ENCODE peak calls at places on chromosomes 13 and 19, in five cellular contexts. One of them, this sample, is unnamed.
A peak's percentile ranks its signal among the peaks of the same experiment; 100 is the strongest.

GRCh38 chr19:40613669-40614594 is 12.8 kb downstream of the LTBP4 start:
- DNase-seq in mesenchymal stem cell: peak; percentile 95
- DNase-seq in mesendoderm: peak; percentile 96
- DNase-seq in neuronal stem cell: no peak
- DNase-seq in IMR-90: peak; percentile 72
- DNase-seq in this sample: peak; percentile 92

GRCh38 chr13:39803851-39804250 is 148.4 kb downstream of the COG6 start:
- DNase-seq in mesenchymal stem cell: no peak
- DNase-seq in mesendoderm: no peak
- DNase-seq in neuronal stem cell: no peak
- DNase-seq in IMR-90: no peak
- DNase-seq in this sample: no peak

GRCh38 chr13:30806784-30807183 is 71.4 kb downstream of the ALOX5AP start:
- DNase-seq in mesenchymal stem cell: peak; percentile 84
- DNase-seq in mesendoderm: no peak
- DNase-seq in neuronal stem cell: no peak
- DNase-seq in IMR-90: peak; percentile 88
- DNase-seq in this sample: no peak

GRCh38 chr13:78623132-78623531 is 19.8 kb upstream of the POU4F1 start:
- DNase-seq in mesenchymal stem cell: no peak
- DNase-seq in mesendoderm: no peak
- DNase-seq in neuronal stem cell: no peak
- DNase-seq in IMR-90: no peak
- DNase-seq in this sample: no peak

GRCh38 chr19:52664461-52664860 is 26.3 kb upstream of the ZNF83 start:
- DNase-seq in mesenchymal stem cell: no peak
- DNase-seq in mesendoderm: no peak
- DNase-seq in neuronal stem cell: peak; percentile 20
- DNase-seq in IMR-90: no peak
- DNase-seq in this sample: peak; percentile 73

GRCh38 chr13:110415669-110416068 is 108.6 kb downstream of the COL4A2 start:
- DNase-seq in mesenchymal stem cell: peak; percentile 49
- DNase-seq in mesendoderm: peak; percentile 88
- DNase-seq in neuronal stem cell: no peak
- DNase-seq in IMR-90: peak; percentile 24
- DNase-seq in this sample: peak; percentile 61

GRCh38 chr13:35891973-35892441 is 239.2 kb downstream of the DCLK1 start:
- DNase-seq in mesenchymal stem cell: no peak
- DNase-seq in mesendoderm: no peak
- DNase-seq in neuronal stem cell: no peak
- DNase-seq in IMR-90: peak; percentile 40
- DNase-seq in this sample: no peak

GRCh38 chr13:102620512-102620911 is 23.7 kb downstream of the TPP2 start:
- DNase-seq in mesenchymal stem cell: no peak
- DNase-seq in mesendoderm: no peak
- DNase-seq in neuronal stem cell: no peak
- DNase-seq in IMR-90: no peak
- DNase-seq in this sample: no peak

GRCh38 chr13:110396913-110397379 is 89.9 kb downstream of the COL4A2 start:
- DNase-seq in mesenchymal stem cell: peak; percentile 100
- DNase-seq in mesendoderm: no peak
- DNase-seq in neuronal stem cell: no peak
- DNase-seq in IMR-90: peak; percentile 100
- DNase-seq in this sample: no peak

GRCh38 chr19:3441089-3441985 is 39.0 kb downstream of the SMIM24 start:
- DNase-seq in mesenchymal stem cell: no peak
- DNase-seq in mesendoderm: peak; percentile 73
- DNase-seq in neuronal stem cell: no peak
- DNase-seq in IMR-90: no peak
- DNase-seq in this sample: no peak

GRCh38 chr19:11141937-11142527 is 13.6 kb downstream of the SPC24 start:
- DNase-seq in mesenchymal stem cell: peak; percentile 10
- DNase-seq in mesendoderm: peak; percentile 55
- DNase-seq in neuronal stem cell: no peak
- DNase-seq in IMR-90: no peak
- DNase-seq in this sample: peak; percentile 57

GRCh38 chr13:74866151-74866550 is 615.8 kb downstream of the TBC1D4 start:
- DNase-seq in mesenchymal stem cell: no peak
- DNase-seq in mesendoderm: no peak
- DNase-seq in neuronal stem cell: no peak
- DNase-seq in IMR-90: no peak
- DNase-seq in this sample: no peak

DNA sequence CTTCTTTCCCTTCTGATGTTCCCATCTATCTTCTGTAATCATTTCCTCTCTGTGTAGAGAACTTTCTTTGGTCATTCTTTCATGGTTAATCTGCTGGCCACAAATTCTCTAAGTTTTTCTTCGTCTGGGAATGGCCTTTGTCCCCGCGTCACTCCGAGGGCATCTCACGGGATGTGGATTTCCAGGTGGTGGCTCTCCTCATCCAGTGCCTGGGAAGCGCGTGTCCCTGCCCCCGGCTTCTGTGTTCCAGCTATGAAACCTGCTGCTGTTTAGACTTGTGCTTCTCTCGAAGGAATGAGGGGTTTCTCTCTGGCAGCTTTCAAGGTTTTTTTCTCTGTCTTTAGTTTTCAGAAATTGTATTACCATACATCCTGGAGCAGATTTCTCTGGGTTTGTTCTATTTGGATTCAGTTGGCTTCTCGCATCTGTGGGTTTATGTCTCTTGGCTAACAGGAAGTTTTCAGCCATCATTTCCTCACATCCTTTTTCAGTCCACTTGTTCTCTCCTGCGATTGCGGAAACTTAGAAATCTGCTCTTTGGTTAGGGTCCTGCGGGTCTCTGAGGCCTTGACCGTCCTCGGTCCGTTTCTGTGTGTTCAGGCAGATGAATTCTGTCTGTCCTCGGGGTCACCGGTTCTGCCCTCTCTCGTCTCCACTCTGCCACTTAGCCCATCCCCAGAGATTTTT is 36.9 kb upstream of the DCUN1D2 start:
- DNase-seq in mesenchymal stem cell: no peak
- DNase-seq in mesendoderm: no peak
- DNase-seq in neuronal stem cell: no peak
- DNase-seq in IMR-90: no peak
- DNase-seq in this sample: peak; percentile 19
- H2BK5ac ChIP-seq in mesenchymal stem cell: no peak overlapping the region
- H2BK5ac ChIP-seq in mesendoderm: no peak overlapping the region
- H2BK5ac ChIP-seq in neuronal stem cell: no peak overlapping the region
- H2BK5ac ChIP-seq in IMR-90: no peak overlapping the region
- H2BK5ac ChIP-seq in this sample: no peak overlapping the region

GRCh38 chr19:30266687-30267086 is 105.5 kb upstream of the ZNF536 start:
- DNase-seq in mesenchymal stem cell: no peak
- DNase-seq in mesendoderm: no peak
- DNase-seq in neuronal stem cell: no peak
- DNase-seq in IMR-90: no peak
- DNase-seq in this sample: no peak

GRCh38 chr19:30268601-30269000 is 103.6 kb upstream of the ZNF536 start:
- DNase-seq in mesenchymal stem cell: no peak
- DNase-seq in mesendoderm: no peak
- DNase-seq in neuronal stem cell: no peak
- DNase-seq in IMR-90: no peak
- DNase-seq in this sample: no peak

GRCh38 chr19:30269638-30270037 is 102.5 kb upstream of the ZNF536 start:
- DNase-seq in mesenchymal stem cell: no peak
- DNase-seq in mesendoderm: no peak
- DNase-seq in neuronal stem cell: no peak
- DNase-seq in IMR-90: no peak
- DNase-seq in this sample: no peak

GRCh38 chr19:30263719-30264440 is 108.3 kb upstream of the ZNF536 start:
- DNase-seq in mesenchymal stem cell: no peak
- DNase-seq in mesendoderm: peak; percentile 47
- DNase-seq in neuronal stem cell: no peak
- DNase-seq in IMR-90: no peak
- DNase-seq in this sample: no peak

DNA sequence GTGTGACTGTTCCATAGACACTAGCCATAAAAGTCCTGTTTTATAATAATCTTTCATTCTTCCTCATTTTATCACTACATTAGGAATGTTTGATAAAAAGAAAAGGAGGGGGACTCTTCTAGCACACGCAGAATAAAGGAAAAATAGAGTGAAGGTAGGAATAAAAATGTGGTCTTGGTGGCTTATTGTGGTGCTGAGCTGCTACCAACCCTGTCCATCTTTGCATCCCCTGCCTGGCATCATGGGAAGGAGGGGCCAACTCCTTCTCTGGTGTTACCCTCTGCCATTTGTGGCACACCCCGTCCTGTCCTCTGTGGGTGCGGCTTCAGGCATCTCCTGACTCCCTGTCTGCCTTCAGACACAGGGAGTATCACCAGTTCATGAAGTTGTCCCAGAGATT is 104.9 kb upstream of the ZNF536 start:
- DNase-seq in mesenchymal stem cell: no peak
- DNase-seq in mesendoderm: no peak
- DNase-seq in neuronal stem cell: no peak
- DNase-seq in IMR-90: no peak
- DNase-seq in this sample: no peak
- H2BK5ac ChIP-seq in mesenchymal stem cell: no peak overlapping the region
- H2BK5ac ChIP-seq in mesendoderm: no peak overlapping the region
- H2BK5ac ChIP-seq in neuronal stem cell: no peak overlapping the region
- H2BK5ac ChIP-seq in IMR-90: no peak overlapping the region
- H2BK5ac ChIP-seq in this sample: no peak overlapping the region

GRCh38 chr19:49150944-49151243 is 4.3 kb downstream of the HRC start:
- DNase-seq in mesenchymal stem cell: no peak
- DNase-seq in mesendoderm: no peak
- DNase-seq in neuronal stem cell: no peak
- DNase-seq in IMR-90: no peak
- DNase-seq in this sample: no peak
- H2BK5ac ChIP-seq in mesenchymal stem cell: no peak overlapping the region
- H2BK5ac ChIP-seq in mesendoderm: no peak overlapping the region
- H2BK5ac ChIP-seq in neuronal stem cell: no peak overlapping the region
- H2BK5ac ChIP-seq in IMR-90: no peak overlapping the region
- H2BK5ac ChIP-seq in this sample: no peak overlapping the region

GRCh38 chr13:113532156-113532806 is 41.8 kb upstream of the DCUN1D2 start:
- DNase-seq in mesenchymal stem cell: no peak
- DNase-seq in mesendoderm: peak; percentile 95
- DNase-seq in neuronal stem cell: peak; percentile 63
- DNase-seq in IMR-90: peak; percentile 31
- DNase-seq in this sample: peak; percentile 21

GRCh38 chr13:113533441-113533840 is 42.9 kb upstream of the DCUN1D2 start:
- DNase-seq in mesenchymal stem cell: no peak
- DNase-seq in mesendoderm: peak; percentile 42
- DNase-seq in neuronal stem cell: no peak
- DNase-seq in IMR-90: peak; percentile 65
- DNase-seq in this sample: no peak

GRCh38 chr13:113528101-113528797 is 37.7 kb upstream of the DCUN1D2 start:
- DNase-seq in mesenchymal stem cell: no peak
- DNase-seq in mesendoderm: no peak
- DNase-seq in neuronal stem cell: no peak
- DNase-seq in IMR-90: no peak
- DNase-seq in this sample: no peak

GRCh38 chr13:113528798-113529180 is 38.3 kb upstream of the DCUN1D2 start:
- DNase-seq in mesenchymal stem cell: no peak
- DNase-seq in mesendoderm: no peak
- DNase-seq in neuronal stem cell: no peak
- DNase-seq in IMR-90: no peak
- DNase-seq in this sample: no peak

DNA sequence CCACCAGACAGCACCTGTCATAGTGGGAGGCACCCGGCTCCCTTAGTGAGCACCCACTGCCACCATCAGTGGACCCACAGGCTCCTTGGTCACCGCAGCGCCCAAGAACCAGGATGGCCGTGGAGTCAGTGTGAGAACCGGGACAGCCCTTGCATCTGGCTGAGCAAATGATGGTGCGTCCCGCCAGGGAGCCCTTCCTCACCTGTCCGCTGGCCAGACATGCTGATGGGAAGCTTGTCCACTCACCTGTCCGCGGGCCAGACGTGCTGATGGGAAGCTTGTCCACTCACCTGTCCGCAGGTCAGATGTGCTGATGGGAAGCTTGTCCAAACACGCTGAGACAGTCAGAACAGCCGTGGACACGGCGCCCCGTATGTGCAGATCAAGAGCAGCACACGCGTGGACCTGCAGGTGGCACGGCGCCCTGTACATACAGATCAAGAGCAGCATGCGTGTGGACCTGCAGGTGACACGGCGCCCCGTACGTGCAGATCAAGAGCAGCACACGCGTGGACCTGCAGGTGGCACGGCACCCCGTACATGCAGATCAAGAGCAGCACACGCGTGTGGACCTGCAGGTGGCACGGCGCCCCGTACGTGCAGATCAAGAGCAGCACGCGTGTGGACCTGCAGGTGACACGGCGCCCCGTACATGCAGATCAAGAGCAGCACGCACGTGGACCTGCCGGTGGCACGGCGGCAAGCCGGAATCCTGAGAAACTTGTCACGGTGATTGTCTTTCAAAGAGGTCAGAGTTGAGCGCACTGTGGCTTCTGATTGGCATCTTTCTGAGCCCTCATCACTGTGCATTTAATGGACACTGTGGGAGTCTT is 40.7 kb upstream of the DCUN1D2 start:
- DNase-seq in mesenchymal stem cell: no peak
- DNase-seq in mesendoderm: no peak
- DNase-seq in neuronal stem cell: no peak
- DNase-seq in IMR-90: no peak
- DNase-seq in this sample: peak; percentile 22
- H2BK5ac ChIP-seq in mesenchymal stem cell: no peak overlapping the region
- H2BK5ac ChIP-seq in mesendoderm: no peak overlapping the region
- H2BK5ac ChIP-seq in neuronal stem cell: no peak overlapping the region
- H2BK5ac ChIP-seq in IMR-90: no peak overlapping the region
- H2BK5ac ChIP-seq in this sample: no peak overlapping the region

GRCh38 chr19:5632241-5632612 is 9.3 kb downstream of the SAFB start:
- DNase-seq in mesenchymal stem cell: no peak
- DNase-seq in mesendoderm: no peak
- DNase-seq in neuronal stem cell: no peak
- DNase-seq in IMR-90: no peak
- DNase-seq in this sample: no peak

GRCh38 chr19:5627395-5627904 is 4.6 kb downstream of the SAFB start:
- DNase-seq in mesenchymal stem cell: peak; percentile 47
- DNase-seq in mesendoderm: peak; percentile 47
- DNase-seq in neuronal stem cell: no peak
- DNase-seq in IMR-90: peak; percentile 72
- DNase-seq in this sample: peak; percentile 31

GRCh38 chr19:5631511-5632240 is 8.8 kb downstream of the SAFB start:
- DNase-seq in mesenchymal stem cell: no peak
- DNase-seq in mesendoderm: no peak
- DNase-seq in neuronal stem cell: no peak
- DNase-seq in IMR-90: no peak
- DNase-seq in this sample: no peak

GRCh38 chr19:5628470-5628869 is 5.6 kb downstream of the SAFB start:
- DNase-seq in mesenchymal stem cell: peak; percentile 27
- DNase-seq in mesendoderm: no peak
- DNase-seq in neuronal stem cell: no peak
- DNase-seq in IMR-90: peak; percentile 64
- DNase-seq in this sample: no peak

DNA sequence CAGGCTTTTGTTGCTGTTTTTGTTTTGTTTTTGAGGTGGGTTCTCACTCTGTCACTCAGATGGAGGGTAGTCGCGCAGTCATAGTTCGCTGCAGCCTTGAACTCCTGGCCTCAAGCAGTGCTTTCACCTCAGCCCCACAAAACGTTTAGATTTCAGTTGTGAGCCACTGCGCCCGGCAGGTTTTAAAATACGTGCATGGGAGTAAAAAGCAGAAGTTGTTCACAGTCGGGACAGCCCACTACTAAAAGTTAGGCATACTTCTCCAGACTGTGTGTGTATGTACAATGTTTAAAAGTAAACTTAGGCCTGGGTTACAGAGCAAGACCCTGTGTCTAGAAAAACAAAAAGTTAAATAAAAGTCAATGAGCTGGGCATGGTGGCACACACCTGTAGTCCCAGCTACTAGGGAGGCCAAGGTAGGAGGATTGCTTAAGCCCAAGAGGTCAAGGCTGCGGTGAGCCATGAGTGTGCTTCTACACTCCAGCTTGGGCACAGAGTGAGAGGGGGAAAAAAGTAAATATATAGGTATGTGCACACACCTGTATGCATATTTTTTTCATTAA is 6.1 kb downstream of the SAFB start:
- DNase-seq in mesenchymal stem cell: no peak
- DNase-seq in mesendoderm: no peak
- DNase-seq in neuronal stem cell: no peak
- DNase-seq in IMR-90: no peak
- DNase-seq in this sample: no peak
- H2BK5ac ChIP-seq in mesenchymal stem cell: no peak overlapping the region
- H2BK5ac ChIP-seq in mesendoderm: no peak overlapping the region
- H2BK5ac ChIP-seq in neuronal stem cell: no peak overlapping the region
- H2BK5ac ChIP-seq in IMR-90: no peak overlapping the region
- H2BK5ac ChIP-seq in this sample: no peak overlapping the region

This sample was measured in H9.